ENCODE peak calls at places on chromosome 3, in six cellular contexts. G is COR-L47; X is H7; B is ELF-1; H is stimulated activated CD8-positive, alpha-beta memory T cell treated with anti-CD3 and anti-CD28 coated beads, Interleukin-4, amount 100 ng/mL, for 1 hour; W is tibial nerve. F is an unnamed sample.

GRCh38 chr3:160929595-160929994 is 173.6 kb downstream of the PPM1L start:
- DNase-seq in X (no peak), H (no peak), W (no peak), B (peak; percentile 40), G (peak; percentile 32), F (peak; percentile 2)

GRCh38 chr3:53156368-53156834 is 4.6 kb upstream of the PRKCD start:
- DNase-seq in H (no peak), B (no peak), X (peak; percentile 87), W (no peak), G (no peak), F (no peak)

GRCh38 chr3:4995500-4996053 is 16.3 kb downstream of the BHLHE40 start:
- DNase-seq in B (no peak), X (no peak), G (no peak), H (no peak), W (no peak), F (peak; percentile 80)

GRCh38 chr3:23806322-23807160 is 786 bp downstream of the UBE2E1 start:
- DNase-seq in W (no peak), X (peak; percentile 89), G (no peak), H (no peak), B (peak; percentile 51), F (no peak)

GRCh38 chr3:124497487-124497886 is 232.8 kb upstream of the UMPS start:
- DNase-seq in B (no peak), H (no peak), W (no peak), X (no peak), G (no peak), F (no peak)

GRCh38 chr3:141386611-141387110 is 18.4 kb downstream of the ZBTB38 start:
- DNase-seq in B (no peak), G (peak; percentile 63), X (no peak), H (no peak), W (no peak), F (no peak)

GRCh38 chr3:58568572-58569286 is 8.5 kb downstream of the FAM107A start:
- DNase-seq in W (peak; percentile 76), H (peak; percentile 53), B (peak; percentile 90), X (peak; percentile 77), G (peak; percentile 19), F (peak; percentile 49)

GRCh38 chr3:118400886-118401285 is 633.8 kb downstream of the IGSF11 start:
- DNase-seq in B (no peak), X (no peak), W (no peak), G (no peak), H (no peak), F (no peak)

GRCh38 chr3:186254676-186255665 is 107.1 kb downstream of the DGKG start:
- DNase-seq in G (no peak), W (no peak), H (no peak), X (no peak), B (no peak), F (no peak)

GRCh38 chr3:35648347-35648746 is 9.0 kb downstream of the ARPP21 start:
- DNase-seq in B (no peak), X (no peak), W (no peak), G (no peak), H (no peak), F (peak; percentile 4)

GRCh38 chr3:88812576-88812975 is 294.8 kb upstream of the EPHA3 start:
- DNase-seq in X (no peak), G (no peak), W (no peak), H (no peak), B (no peak), F (no peak)

GRCh38 chr3:7752005-7752404 is 749.6 kb upstream of the LMCD1 start:
- DNase-seq in X (peak; percentile 11), H (no peak), B (no peak), W (no peak), G (no peak), F (no peak)

GRCh38 chr3:81958967-81959625 is 197.7 kb upstream of the GBE1 start:
- DNase-seq in B (no peak), G (no peak), H (no peak), W (no peak), X (no peak), F (no peak)

GRCh38 chr3:45113625-45114050 is 32.5 kb downstream of the CDCP1 start:
- DNase-seq in G (no peak), H (no peak), B (no peak), X (no peak), W (no peak), F (no peak)

GRCh38 chr3:179149239-179149887 is 1.2 kb downstream of the PIK3CA start:
- DNase-seq in B (peak; percentile 41), W (no peak), H (no peak), X (no peak), G (no peak), F (peak; percentile 70)

GRCh38 chr3:152518346-152518745 is 249.6 kb downstream of the MBNL1 start:
- DNase-seq in X (no peak), B (no peak), G (no peak), W (no peak), H (no peak), F (no peak)

GRCh38 chr3:107641572-107642307 is 119.0 kb downstream of the BBX start:
- DNase-seq in B (no peak), W (no peak), G (no peak), X (no peak), H (no peak), F (no peak)

GRCh38 chr3:114800272-114800671 is 346.8 kb downstream of the ZBTB20 start:
- DNase-seq in G (no peak), B (no peak), X (no peak), H (no peak), W (no peak), F (no peak)

GRCh38 chr3:126340596-126340942 is 16.6 kb downstream of the KLF15 start:
- DNase-seq in X (no peak), B (no peak), H (no peak), W (no peak), G (no peak), F (no peak)

GRCh38 chr3:145898487-145898886 is 262.5 kb downstream of the PLOD2 start:
- DNase-seq in G (no peak), B (no peak), H (no peak), X (no peak), W (no peak), F (no peak)

GRCh38 chr3:31709005-31709404 is 176.3 kb downstream of the STT3B start:
- DNase-seq in B (no peak), G (no peak), H (no peak), X (no peak), W (no peak), F (no peak)

GRCh38 chr3:43707266-43707665 is 16.5 kb downstream of the ABHD5 start:
- DNase-seq in B (no peak), X (no peak), W (no peak), G (no peak), H (no peak), F (no peak)

GRCh38 chr3:50563867-50564266 is 3.7 kb downstream of the C3orf18 start:
- DNase-seq in H (no peak), X (no peak), B (no peak), G (no peak), W (no peak), F (no peak)